ENCODE peak calls at places on chromosomes 1 and 21, in eight cellular contexts. K is aorta, C is heart left ventricle, Y is adrenal gland, A is psoas muscle, S is small intestine, F is prostate gland, P is thoracic aorta. X is an unnamed sample. For H3K9me3, the result is how much of the 10 kb centered on the place peaks cover.

GRCh38 chr1:163824006-163824405 is 502.3 kb downstream of the NUF2 start:
- DNase-seq in K (peak), C (peak), Y (peak), A (no peak), S (no peak), F (no peak), P (no peak), X (no peak)

GRCh38 chr1:32265846-32266245 is 14.8 kb downstream of the LCK start:
- DNase-seq in K (no peak), C (no peak), Y (no peak), A (no peak), S (no peak), F (no peak), P (no peak), X (no peak)

GRCh38 chr1:219651993-219652392 is 39.1 kb upstream of the ZC3H11B start:
- DNase-seq in K (no peak), C (no peak), Y (no peak), A (no peak), S (no peak), F (no peak), P (no peak), X (no peak)

GRCh38 chr1:116175621-116176020 is 64.4 kb downstream of the MAB21L3 start:
- DNase-seq in K (no peak), C (no peak), Y (no peak), A (no peak), S (no peak), F (no peak), P (no peak), X (no peak)

GRCh38 chr1:201020040-201020591 is 3.4 kb downstream of the KIF21B start:
- DNase-seq in K (no peak), C (no peak), Y (no peak), A (no peak), S (peak), F (no peak), P (no peak), X (no peak)

GRCh38 chr1:74343191-74343590 is 108.0 kb downstream of the TNNI3K start:
- DNase-seq in K (no peak), C (no peak), Y (peak), A (peak), S (no peak), F (no peak), P (no peak), X (peak)

GRCh38 chr1:37485902-37486679 is 11.7 kb downstream of the ZC3H12A start:
- DNase-seq in K (no peak), C (no peak), Y (peak), A (no peak), S (no peak), F (no peak), P (no peak), X (no peak)

GRCh38 chr1:243475966-243476365 is 220.1 kb downstream of the SDCCAG8 start:
- DNase-seq in K (no peak), C (no peak), Y (no peak), A (no peak), S (no peak), F (no peak), P (no peak), X (peak)

GRCh38 chr21:43925096-43925481 is 60.1 kb downstream of the AGPAT3 start:
- DNase-seq in K (no peak), C (peak), Y (no peak), A (peak), S (peak), F (no peak), P (no peak), X (no peak)

GRCh38 chr1:244815600-244816099 is 19.8 kb upstream of the COX20 start:
- DNase-seq in K (no peak), C (no peak), Y (no peak), A (no peak), S (no peak), F (no peak), P (no peak), X (no peak)

GRCh38 chr21:27244356-27244755 is 277.5 kb upstream of the ADAMTS5 start:
- DNase-seq in K (no peak), C (no peak), Y (no peak), A (no peak), S (no peak), F (no peak), P (no peak), X (no peak)
- H3K9me3 ChIP-seq in K (under half), C (under half), Y (under half), A (under half), S (under half), F (under half), P (under half), X (under half)

DNA sequence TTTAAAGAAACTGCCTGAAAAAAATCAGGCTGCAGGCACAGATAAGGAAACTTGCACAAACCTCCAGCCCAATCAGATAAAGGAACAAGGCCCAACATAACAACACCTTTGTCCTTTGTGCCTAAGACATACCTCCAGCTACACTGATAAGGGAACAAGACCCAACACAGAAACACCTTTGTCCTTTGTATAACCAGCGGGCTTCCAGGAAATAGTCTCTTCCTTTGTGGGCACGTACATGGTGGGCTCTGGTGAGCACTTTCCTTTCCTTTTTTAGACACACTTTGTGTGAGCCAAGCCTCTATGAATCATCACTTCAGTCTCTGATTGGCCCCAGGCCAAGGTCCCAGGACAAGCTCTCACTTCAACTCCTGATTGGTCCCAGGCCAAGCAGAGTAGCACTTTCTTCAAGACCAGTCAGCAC is 23.6 kb downstream of the ZNF670 start:
- DNase-seq in K (no peak), C (no peak), Y (no peak), A (no peak), S (peak), F (no peak), P (no peak), X (no peak)
- H3K9me3 ChIP-seq in K (under half), C (under half), Y (under half), A (under half), S (under half), F (under half), P (under half), X (under half)

GRCh38 chr1:110610084-110610483 is 3.9 kb upstream of the KCNA2 start:
- DNase-seq in K (no peak), C (no peak), Y (no peak), A (no peak), S (no peak), F (no peak), P (no peak), X (no peak)
- H3K9me3 ChIP-seq in K (under half), C (under half), Y (under half), A (under half), S (under half), F (under half), P (under half), X (under half)

GRCh38 chr1:228544021-228544850 is 57.1 kb downstream of the RNF187 start:
- DNase-seq in K (no peak), C (no peak), Y (no peak), A (no peak), S (no peak), F (no peak), P (no peak), X (no peak)
- H3K9me3 ChIP-seq in K (under half), C (under half), Y (under half), A (under half), S (under half), F (under half), P (under half), X (under half)

GRCh38 chr1:4170548-4170947 is 270.5 kb upstream of the C1orf174 start:
- DNase-seq in K (no peak), C (no peak), Y (no peak), A (no peak), S (no peak), F (no peak), P (no peak), X (no peak)
- H3K9me3 ChIP-seq in K (under half), C (under half), Y (under half), A (under half), S (under half), F (under half), P (under half), X (under half)

GRCh38 chr21:23119491-23119890 is 2121.3 kb downstream of the NCAM2 start:
- DNase-seq in K (no peak), C (no peak), Y (no peak), A (no peak), S (no peak), F (no peak), P (no peak), X (no peak)
- H3K9me3 ChIP-seq in K (under half), C (under half), Y (under half), A (under half), S (under half), F (under half), P (under half), X (under half)

DNA sequence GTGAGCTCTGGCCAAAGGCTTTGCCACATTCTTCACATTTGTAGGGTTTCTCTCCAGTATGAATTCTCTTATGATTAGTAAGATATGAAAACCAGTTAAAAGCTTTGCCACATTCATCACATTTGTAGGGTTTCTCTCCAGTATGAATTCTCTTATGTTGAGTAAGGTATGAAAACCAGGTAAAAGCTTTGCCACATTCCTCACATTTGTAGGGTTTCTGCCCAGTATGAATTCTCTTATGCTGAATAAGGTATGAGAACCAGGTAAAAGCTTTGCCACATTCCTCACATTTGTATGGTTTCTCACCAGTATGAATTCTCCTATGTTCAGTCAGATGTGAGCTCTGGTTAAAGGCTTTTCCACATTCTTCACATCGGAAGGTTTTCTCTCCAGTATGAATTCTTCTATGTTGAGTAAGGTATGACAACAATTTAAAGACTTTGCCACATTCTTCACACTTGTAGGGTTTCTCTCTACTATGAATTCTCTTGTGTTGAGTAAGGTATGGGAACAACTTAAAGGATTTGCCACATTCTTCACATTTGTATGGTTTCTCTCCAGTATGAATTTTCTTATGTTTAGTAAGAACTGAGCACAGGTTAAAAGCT is 20.7 kb downstream of the ZNF695 start:
- DNase-seq in K (no peak), C (no peak), Y (no peak), A (no peak), S (no peak), F (no peak), P (no peak), X (no peak)
- H3K9me3 ChIP-seq in K (under half), C (half or more), Y (under half), A (half or more), S (under half), F (under half), P (half or more), X (under half)